ENCODE peak calls at places on chromosomes 16 and 17, in eight cellular contexts. Y is left cardiac atrium; F is activated CD8-positive, alpha-beta T cell treated with anti-CD3 and anti-CD28 coated beads for 36 hours; P is left ventricle myocardium superior; I is upper lobe of left lung; D is HCT116; O is heart left ventricle; X is CD8-positive, alpha-beta T cell. U is an unnamed sample.

GRCh38 chr17:66580178-66580577 is 254.7 kb upstream of the CACNG5 start:
- ATAC-seq in I (peak), O (peak), P (peak), Y (peak), F (no peak), X (no peak), D (peak), U (peak)

GRCh38 chr17:10210151-10210574 is 11.8 kb upstream of the GAS7 start:
- ATAC-seq in D (no peak), I (no peak), F (no peak), O (peak), P (peak), X (no peak), Y (peak), U (no peak)

GRCh38 chr17:78933959-78934568 is 8.9 kb upstream of the TIMP2 start:
- ATAC-seq in X (no peak), I (peak), O (peak), Y (peak), P (peak), F (no peak), D (peak), U (peak)

GRCh38 chr17:14579716-14580115 is 278.8 kb downstream of the HS3ST3B1 start:
- ATAC-seq in D (no peak), F (no peak), P (no peak), O (no peak), Y (no peak), I (no peak), X (no peak), U (no peak)

GRCh38 chr17:82257473-82257872 is 16.0 kb downstream of the CSNK1D start:
- ATAC-seq in Y (peak), D (peak), X (peak), F (peak), I (peak), P (peak), O (peak), U (peak)

GRCh38 chr17:79746955-79747507 is 16.3 kb downstream of the ENPP7 start:
- ATAC-seq in Y (no peak), D (no peak), O (no peak), P (peak), I (no peak), F (no peak), X (no peak), U (no peak)

GRCh38 chr17:82698974-82699442 is 510 bp upstream of the RAB40B start:
- ATAC-seq in X (no peak), P (no peak), D (no peak), I (no peak), Y (no peak), F (no peak), O (no peak), U (peak)

GRCh38 chr17:75011788-75012319 is 616 bp upstream of the MRPL58 start:
- ATAC-seq in I (peak), D (peak), P (peak), X (no peak), Y (peak), O (peak), F (no peak), U (peak)

GRCh38 chr16:79257958-79258490 is 342.5 kb downstream of the MAF start:
- ATAC-seq in I (no peak), D (no peak), X (no peak), O (no peak), F (no peak), Y (no peak), P (no peak), U (no peak)

GRCh38 chr16:87860553-87861299 is 8.6 kb downstream of the SLC7A5 start:
- ATAC-seq in O (peak), I (peak), F (peak), Y (peak), X (peak), D (peak), P (peak), U (peak)

U was measured in SK-N-SH treated with all-trans-retinoic acid at 6 μM for 48 hours.